ENCODE peak calls at places on chromosome X, in seven cellular contexts. R is transverse colon; L is fibroblast of lung; A is CD8-positive, alpha-beta T cell; Y is prostate gland; V is WERI-Rb-1; B is astrocyte. I is an unnamed sample.

GRCh38 chrX:68632491-68632890 is 15.0 kb upstream of the STARD8 start:
- DNase-seq in A (no peak), B (no peak), L (no peak), Y (no peak), V (no peak), R (no peak), I (no peak)

GRCh38 chrX:71604141-71604540 is 14.2 kb downstream of the CXCR3 start:
- DNase-seq in V (no peak), L (no peak), R (no peak), B (peak), A (no peak), Y (no peak), I (no peak)

GRCh38 chrX:119374736-119375135 is 24.4 kb upstream of the SLC25A43 start:
- DNase-seq in V (no peak), A (no peak), R (no peak), Y (no peak), L (no peak), B (peak), I (no peak)

GRCh38 chrX:102697506-102697905 is 14.7 kb upstream of the GPRASP2 start:
- DNase-seq in L (peak), A (no peak), R (no peak), V (no peak), Y (no peak), B (peak), I (no peak)

GRCh38 chrX:87518504-87518903 is 902 bp downstream of the KLHL4 start:
- DNase-seq in V (no peak), Y (no peak), L (peak), B (peak), A (no peak), R (no peak), I (no peak)

GRCh38 chrX:107712231-107713204 is 63.1 kb downstream of the TSC22D3 start:
- DNase-seq in R (peak), A (peak), B (peak), V (no peak), Y (no peak), L (peak), I (no peak)

GRCh38 chrX:25166145-25166544 is 150.4 kb upstream of the ARX start:
- DNase-seq in B (no peak), Y (no peak), L (no peak), R (no peak), V (no peak), A (no peak), I (no peak)

GRCh38 chrX:78753571-78753970 is 6.1 kb downstream of the LPAR4 start:
- DNase-seq in Y (no peak), V (no peak), B (no peak), A (no peak), L (no peak), R (peak), I (no peak)

GRCh38 chrX:18985186-18985435 is 1.2 kb upstream of the PHKA2 start:
- DNase-seq in L (no peak), Y (no peak), A (no peak), R (no peak), V (no peak), B (no peak), I (no peak)

GRCh38 chrX:30039768-30040167 is 175.6 kb upstream of the MAGEB2 start:
- DNase-seq in V (no peak), B (peak), R (no peak), A (no peak), Y (no peak), L (peak), I (no peak)

GRCh38 chrX:48490661-48491060 is 14.7 kb downstream of the FTSJ1 start:
- DNase-seq in L (no peak), A (no peak), R (no peak), Y (no peak), B (no peak), V (no peak), I (no peak)

GRCh38 chrX:13162772-13163171 is 118.4 kb upstream of the FAM9C start:
- DNase-seq in B (no peak), L (no peak), R (no peak), V (no peak), Y (no peak), A (no peak), I (no peak)
- H3K27ac ChIP-seq in B (no peak), L (no peak), R (no peak), V (no peak), Y (no peak), A (no peak), I (no peak)

GRCh38 chrX:153622661-153623309 is 23.8 kb upstream of the CCNQ start:
- DNase-seq in A (no peak), B (no peak), Y (no peak), R (no peak), L (no peak), V (no peak), I (no peak)
- H3K27ac ChIP-seq in A (no peak), B (no peak), Y (no peak), R (no peak), L (no peak), V (no peak), I (no peak)

DNA sequence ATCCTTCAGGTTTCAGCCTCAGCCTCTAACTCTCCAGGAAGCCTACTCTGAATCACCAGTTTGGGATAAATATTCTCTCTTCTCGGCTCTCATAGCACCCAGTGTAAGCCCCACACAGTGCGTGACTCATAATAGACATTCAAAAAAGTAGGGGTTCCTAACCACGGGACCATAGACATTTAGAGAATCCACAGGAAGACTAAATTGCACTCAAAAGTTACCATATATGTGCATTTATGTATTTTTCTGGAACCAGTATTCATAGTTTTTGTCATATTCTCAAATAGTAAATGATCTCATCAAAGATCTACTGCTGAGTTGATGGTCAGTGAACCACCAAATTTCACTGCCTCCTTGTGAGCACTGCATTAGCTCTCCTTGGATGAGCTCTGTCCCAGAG is 625.7 kb downstream of the SMARCA1 start:
- DNase-seq in R (no peak), V (no peak), L (no peak), A (no peak), B (peak), Y (no peak), I (no peak)
- H3K27ac ChIP-seq in R (no peak), V (no peak), L (no peak), A (no peak), B (peak), Y (no peak), I (no peak)

GRCh38 chrX:55715847-55716246 is 1.7 kb upstream of the RRAGB start:
- DNase-seq in B (no peak), V (peak), Y (no peak), A (no peak), R (no peak), L (no peak), I (no peak)
- H3K27ac ChIP-seq in B (no peak), V (no peak), Y (no peak), A (no peak), R (no peak), L (no peak), I (no peak)

DNA sequence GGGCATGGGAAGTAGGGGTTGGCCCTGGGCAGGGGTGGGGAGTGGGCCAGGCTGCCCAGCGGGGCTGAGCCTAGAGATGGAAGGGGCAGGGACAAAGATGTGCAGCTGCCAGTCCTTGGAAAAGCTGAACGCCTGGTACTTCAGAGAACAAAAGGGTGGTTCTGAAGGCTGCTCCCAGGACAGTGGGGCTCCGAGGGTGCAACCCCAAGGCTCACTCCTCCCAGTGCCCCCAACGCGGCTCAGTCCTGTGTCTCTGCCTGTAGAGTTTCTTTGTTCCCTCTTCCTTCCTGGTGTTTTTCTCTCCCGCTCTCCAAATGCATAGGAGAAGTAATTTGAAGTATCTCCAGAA is 19.2 kb downstream of the IL3RA start:
- DNase-seq in V (no peak), L (no peak), Y (no peak), R (no peak), B (no peak), A (no peak), I (no peak)
- H3K27ac ChIP-seq in V (no peak), L (no peak), Y (no peak), R (no peak), B (no peak), A (no peak), I (no peak)

DNA sequence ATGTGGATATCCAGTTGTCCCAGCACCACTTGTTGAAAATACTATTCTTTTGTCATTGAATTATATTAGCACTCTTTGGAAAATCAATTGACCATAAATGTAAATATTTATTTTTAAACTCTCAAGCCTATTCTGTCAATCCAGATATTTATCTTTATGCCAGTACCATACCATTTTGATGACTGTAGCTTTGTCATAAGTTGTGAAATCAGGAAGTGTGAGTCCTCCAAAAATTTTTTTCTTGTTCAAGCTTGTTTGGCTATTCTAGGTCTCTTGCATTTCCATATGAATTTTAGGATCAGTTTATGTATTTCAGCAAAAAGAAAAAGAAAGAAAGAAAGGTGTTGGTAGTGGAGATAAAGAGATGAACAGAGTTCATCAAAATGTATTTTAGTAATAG is 8.2 kb upstream of the SMPX start:
- DNase-seq in Y (no peak), R (no peak), A (no peak), L (no peak), V (no peak), B (no peak), I (no peak)
- H3K27ac ChIP-seq in Y (no peak), R (no peak), A (no peak), L (no peak), V (no peak), B (no peak), I (no peak)

DNA sequence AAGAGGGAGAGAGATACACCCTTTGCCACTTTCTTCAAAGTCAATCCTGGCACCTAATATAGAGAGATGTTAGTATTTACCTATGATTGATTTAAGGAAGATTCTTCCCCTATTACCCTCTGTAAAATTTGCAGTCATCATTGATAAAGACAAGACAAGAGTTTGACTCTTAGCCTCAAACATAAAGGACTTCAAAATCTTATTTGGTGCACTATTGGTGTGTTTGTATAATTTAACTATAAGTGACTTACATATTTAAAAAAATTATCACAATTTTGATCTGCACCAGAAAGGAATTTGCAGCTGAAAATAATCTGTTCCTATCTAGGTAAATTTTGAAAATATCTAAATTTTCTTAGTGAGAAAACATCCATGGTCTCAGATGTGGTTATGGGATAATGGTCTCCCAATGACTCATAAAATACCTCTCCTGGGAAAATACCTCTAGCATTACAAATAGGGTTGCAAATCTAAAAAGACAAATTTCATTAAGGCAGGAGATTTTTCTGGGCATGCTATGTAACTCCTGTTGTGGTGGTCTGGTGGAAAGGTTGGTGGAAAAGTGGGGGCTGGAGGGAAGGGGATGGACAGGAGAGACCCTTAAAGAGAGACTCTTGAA is 173.6 kb upstream of the MED14 start:
- DNase-seq in B (peak), Y (no peak), V (no peak), L (peak), R (no peak), A (no peak), I (no peak)
- H3K27ac ChIP-seq in B (peak), Y (no peak), V (no peak), L (no peak), R (no peak), A (no peak), I (no peak)

GRCh38 chrX:85499400-85499799 is 119.9 kb upstream of the POF1B start:
- DNase-seq in V (no peak), L (no peak), A (no peak), R (no peak), B (no peak), Y (no peak), I (no peak)

DNA sequence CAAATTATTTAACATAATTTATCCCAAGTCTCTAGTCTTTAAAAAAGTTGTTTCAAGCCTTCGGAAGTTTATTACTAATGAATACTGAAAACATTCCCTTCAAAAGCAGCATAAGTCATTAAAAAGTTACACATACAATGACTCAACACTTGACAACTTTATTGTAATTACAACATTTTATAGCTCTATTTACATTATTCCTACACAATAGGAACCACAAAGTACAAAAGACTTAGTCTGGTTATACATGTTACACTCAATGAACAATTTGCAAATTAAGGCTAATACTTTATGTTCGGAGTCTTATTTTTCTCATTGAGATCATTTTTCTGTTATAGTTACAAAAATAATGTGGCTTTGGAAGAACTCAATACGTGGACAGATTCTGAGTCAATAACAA is 114.4 kb upstream of the POF1B start:
- DNase-seq in B (no peak), R (no peak), L (no peak), V (no peak), A (no peak), Y (no peak), I (no peak)
- H3K27ac ChIP-seq in B (no peak), R (no peak), L (no peak), V (no peak), A (no peak), Y (no peak), I (no peak)

DNA sequence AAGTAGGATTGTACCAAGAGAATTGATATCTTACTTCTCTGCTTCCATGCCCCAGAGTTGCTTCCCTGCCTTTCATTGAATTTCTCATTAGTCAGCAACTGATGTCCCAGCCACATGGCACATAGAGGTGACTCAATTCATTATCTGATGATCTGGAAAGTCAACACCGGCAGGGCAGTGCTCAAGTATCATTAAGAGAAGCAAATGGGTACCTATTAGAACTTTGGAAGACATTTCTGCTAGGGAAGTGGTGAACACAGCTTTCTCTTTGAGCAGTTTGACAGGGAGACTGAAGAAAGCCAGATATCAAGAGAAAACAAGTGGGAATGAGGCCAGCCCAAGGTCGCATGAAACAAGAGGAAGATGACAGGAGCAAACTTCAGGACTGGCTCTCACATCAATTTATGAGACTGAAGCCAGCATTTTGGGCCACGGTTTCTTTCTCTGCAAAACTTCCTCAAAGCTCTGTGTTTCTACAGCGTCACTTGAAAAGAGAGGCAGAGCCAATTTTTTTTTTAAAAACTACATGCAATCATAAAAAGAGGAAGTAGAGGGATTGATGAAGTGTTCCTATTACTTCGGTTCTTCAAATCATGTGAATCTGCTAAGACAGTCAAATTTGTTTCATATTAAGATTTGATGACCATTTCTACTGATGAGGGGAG is 108.3 kb upstream of the RPS6KA3 start:
- DNase-seq in Y (no peak), R (no peak), V (no peak), L (no peak), A (no peak), B (no peak), I (no peak)
- H3K27ac ChIP-seq in Y (no peak), R (peak), V (no peak), L (no peak), A (no peak), B (no peak), I (no peak)

GRCh38 chrX:16638533-16638932 is 11.4 kb upstream of the S100G start:
- DNase-seq in Y (no peak), B (peak), L (no peak), V (no peak), A (no peak), R (no peak), I (no peak)
- H3K27ac ChIP-seq in Y (no peak), B (no peak), L (no peak), V (no peak), A (no peak), R (no peak), I (no peak)